ENCODE peak calls at places on chromosomes 7 and 10, in six cellular contexts. J is NB4; D is activated CD4-positive, alpha-beta T cell treated with anti-CD3 and anti-CD28 coated beads, Interleukin-2, amount 50 U/mL, for 24 hours; C is HEK293T; S is amniotic stem cell; Q is amniotic epithelial cell. G is an unnamed sample.

GRCh38 chr7:119935418-119936025 is 337.5 kb upstream of the KCND2 start:
- DNase-seq in J (peak), D (no peak), C (peak), S (peak), Q (peak), G (peak)

GRCh38 chr7:45347804-45348203 is 190.2 kb downstream of the RAMP3 start:
- DNase-seq in J (peak), D (no peak), C (no peak), S (peak), Q (no peak), G (no peak)

GRCh38 chr10:89521368-89521767 is 14.0 kb downstream of the SLC16A12 start:
- DNase-seq in J (no peak), D (no peak), C (no peak), S (no peak), Q (no peak), G (no peak)

GRCh38 chr10:71073451-71074175 is 138.8 kb upstream of the UNC5B start:
- DNase-seq in J (no peak), D (no peak), C (no peak), S (no peak), Q (no peak), G (no peak)

GRCh38 chr10:121591186-121591585 is 7.1 kb downstream of the FGFR2 start:
- DNase-seq in J (no peak), D (no peak), C (no peak), S (no peak), Q (no peak), G (no peak)

GRCh38 chr10:75910032-75910431 is 478.6 kb downstream of the LRMDA start:
- DNase-seq in J (peak), D (no peak), C (no peak), S (no peak), Q (peak), G (no peak)

GRCh38 chr10:117257701-117258100 is 16.8 kb downstream of the SLC18A2 start:
- DNase-seq in J (no peak), D (no peak), C (no peak), S (no peak), Q (no peak), G (peak)

GRCh38 chr7:80206763-80207162 is 72.1 kb downstream of the GNAI1 start:
- DNase-seq in J (no peak), D (no peak), C (no peak), S (no peak), Q (no peak), G (no peak)

GRCh38 chr7:140059288-140060242 is 3.2 kb downstream of the PARP12 start:
- DNase-seq in J (peak), D (peak), C (no peak), S (peak), Q (peak), G (no peak)

GRCh38 chr10:94403823-94404228 is 1.5 kb downstream of the TBC1D12 start:
- DNase-seq in J (no peak), D (no peak), C (no peak), S (no peak), Q (no peak), G (no peak)

GRCh38 chr7:57417736-57418135 is 32.2 kb upstream of the ZNF716 start:
- DNase-seq in J (no peak), D (no peak), C (no peak), S (no peak), Q (no peak), G (no peak)

GRCh38 chr7:93148727-93149126 is 542 bp upstream of the SAMD9L start:
- DNase-seq in J (no peak), D (no peak), C (no peak), S (no peak), Q (no peak), G (peak)

GRCh38 chr10:3527144-3527543 is 257.9 kb downstream of the KLF6 start:
- DNase-seq in J (no peak), D (no peak), C (no peak), S (no peak), Q (peak), G (no peak)

GRCh38 chr7:31782411-31782991 is 95.5 kb downstream of the PPP1R17 start:
- DNase-seq in J (peak), D (no peak), C (peak), S (peak), Q (peak), G (peak)

GRCh38 chr10:89207181-89207800 is at the start of gene CH25H:
- DNase-seq in J (peak), D (peak), C (peak), S (peak), Q (peak), G (peak)

GRCh38 chr7:77897004-77897547 is 98.5 kb downstream of the PHTF2 start:
- DNase-seq in J (no peak), D (no peak), C (no peak), S (no peak), Q (no peak), G (no peak)

GRCh38 chr10:70584366-70584765 is 18.2 kb downstream of the PRF1 start:
- DNase-seq in J (no peak), D (no peak), C (no peak), S (no peak), Q (no peak), G (no peak)

GRCh38 chr10:30028006-30028441 is 31.4 kb downstream of the JCAD start:
- DNase-seq in J (no peak), D (no peak), C (no peak), S (no peak), Q (peak), G (no peak)

GRCh38 chr7:43823941-43824340 is 45.4 kb downstream of the MRPS24 start:
- DNase-seq in J (no peak), D (no peak), C (peak), S (no peak), Q (no peak), G (peak)

GRCh38 chr10:95408148-95408930 is 117.5 kb upstream of the PDLIM1 start:
- DNase-seq in J (no peak), D (no peak), C (no peak), S (no peak), Q (no peak), G (no peak)

GRCh38 chr10:96400465-96400864 is 41.7 kb upstream of the OPALIN start:
- DNase-seq in J (no peak), D (no peak), C (no peak), S (no peak), Q (no peak), G (no peak)

GRCh38 chr7:103540986-103541385 is 95.0 kb upstream of the SLC26A5 start:
- DNase-seq in J (no peak), D (no peak), C (no peak), S (no peak), Q (no peak), G (no peak)

GRCh38 chr10:94131885-94132284 is 138.2 kb downstream of the PLCE1 start:
- DNase-seq in J (no peak), D (no peak), C (no peak), S (no peak), Q (peak), G (no peak)

GRCh38 chr7:80783688-80784327 is 135.0 kb downstream of the SEMA3C start:
- DNase-seq in J (no peak), D (no peak), C (no peak), S (no peak), Q (peak), G (no peak)

GRCh38 chr7:130732980-130733865 is 784 bp downstream of the KLF14 start:
- DNase-seq in J (peak), D (no peak), C (no peak), S (no peak), Q (no peak), G (no peak)

GRCh38 chr7:2523461-2523905 is 3.9 kb downstream of the LFNG start:
- DNase-seq in J (no peak), D (no peak), C (no peak), S (no peak), Q (no peak), G (no peak)

GRCh38 chr7:988426-988911 is 5.5 kb downstream of the CYP2W1 start:
- DNase-seq in J (no peak), D (no peak), C (no peak), S (no peak), Q (peak), G (peak)

GRCh38 chr10:27620425-27621397 is 116.6 kb downstream of the RAB18 start:
- DNase-seq in J (no peak), D (no peak), C (no peak), S (peak), Q (no peak), G (no peak)

GRCh38 chr10:31921031-31921430 is 7.6 kb downstream of the ARHGAP12 start:
- DNase-seq in J (no peak), D (no peak), C (no peak), S (no peak), Q (no peak), G (no peak)

GRCh38 chr7:27176343-27176731 is 2.2 kb upstream of the HOXA10 start:
- DNase-seq in J (no peak), D (no peak), C (no peak), S (no peak), Q (no peak), G (no peak)

GRCh38 chr10:95350212-95350829 is 59.5 kb upstream of the PDLIM1 start:
- DNase-seq in J (peak), D (no peak), C (no peak), S (no peak), Q (peak), G (no peak)